ENCODE peak calls at places on chromosome 14, in nine cellular contexts. A, M, D, Z, F, H, I, O and L are unnamed samples.

GRCh38 chr14:32932302-32932920 is 6.3 kb upstream of the NPAS3 start:
- DNase-seq in I (no peak), M (no peak), F (no peak), H (no peak), A (no peak), Z (no peak), D (no peak), O (no peak), L (no peak)

GRCh38 chr14:105013150-105013787 is 7.6 kb downstream of the CDCA4 start:
- DNase-seq in H (no peak), I (no peak), O (no peak), F (no peak), M (no peak), Z (no peak), D (no peak), A (peak), L (no peak)

GRCh38 chr14:70640938-70641547 is 673 bp upstream of the TTC9 start:
- DNase-seq in O (peak), H (peak), A (peak), D (no peak), I (no peak), M (peak), Z (peak), F (peak), L (no peak)

GRCh38 chr14:22386924-22387775 is 201.9 kb downstream of the DAD1 start:
- DNase-seq in D (peak), O (peak), A (peak), M (no peak), F (peak), Z (no peak), I (peak), H (peak), L (peak)

GRCh38 chr14:60637490-60638452 is 11.5 kb downstream of the SIX1 start:
- DNase-seq in D (no peak), F (no peak), H (no peak), M (no peak), I (no peak), O (peak), A (no peak), Z (peak), L (no peak)

GRCh38 chr14:64060648-64061096 is 207.9 kb downstream of the SYNE2 start:
- DNase-seq in H (peak), F (no peak), O (peak), A (peak), M (no peak), Z (peak), I (no peak), D (no peak), L (no peak)

GRCh38 chr14:67477926-67478915 is 10.3 kb downstream of the TMEM229B start:
- DNase-seq in A (no peak), Z (no peak), D (no peak), F (no peak), O (peak), I (no peak), M (no peak), H (no peak), L (no peak)

GRCh38 chr14:93304771-93305170 is 28.1 kb downstream of the BTBD7 start:
- DNase-seq in F (no peak), A (no peak), D (no peak), Z (no peak), M (no peak), I (no peak), H (no peak), O (peak), L (no peak)

GRCh38 chr14:28608438-28608837 is 158.1 kb upstream of the FOXG1 start:
- DNase-seq in O (no peak), Z (no peak), I (no peak), M (no peak), A (no peak), F (no peak), H (no peak), D (peak), L (no peak)

GRCh38 chr14:99509871-99510555 is 28.8 kb downstream of the CCNK start:
- DNase-seq in A (no peak), O (no peak), Z (no peak), D (no peak), H (no peak), M (no peak), I (no peak), F (no peak), L (no peak)

GRCh38 chr14:24263848-24264247 is 871 bp upstream of the TGM1 start:
- DNase-seq in M (no peak), Z (no peak), H (no peak), I (no peak), A (no peak), D (no peak), F (no peak), O (peak), L (no peak)

GRCh38 chr14:102945346-102946130 is 23.1 kb downstream of the AMN start:
- DNase-seq in A (no peak), D (no peak), O (no peak), I (no peak), Z (no peak), H (no peak), M (no peak), F (no peak), L (no peak)

GRCh38 chr14:57686317-57686716 is 179.6 kb downstream of the SLC35F4 start:
- DNase-seq in D (no peak), H (no peak), I (no peak), Z (no peak), A (peak), M (no peak), O (no peak), F (no peak), L (no peak)

GRCh38 chr14:93944348-93945069 is 17.4 kb downstream of the FAM181A start:
- DNase-seq in H (no peak), A (no peak), I (no peak), F (no peak), Z (no peak), M (no peak), D (no peak), O (no peak), L (no peak)

GRCh38 chr14:55581011-55581806 is 1.2 kb downstream of the KTN1 start:
- DNase-seq in I (no peak), H (peak), M (peak), F (no peak), O (peak), Z (peak), D (no peak), A (peak), L (peak)

GRCh38 chr14:80586116-80586515 is 355.4 kb downstream of the CEP128 start:
- DNase-seq in O (no peak), I (no peak), D (no peak), F (no peak), H (no peak), M (no peak), A (no peak), Z (no peak), L (no peak)

GRCh38 chr14:91250912-91251311 is 6.4 kb upstream of the GPR68 start:
- DNase-seq in F (no peak), M (no peak), H (no peak), A (peak), I (no peak), Z (no peak), O (no peak), D (no peak), L (no peak)